ENCODE peak calls at places on chromosomes 13 and 19, in four cellular contexts. V is mesendoderm, K is PC-3, P is colonic mucosa. I is an unnamed sample. For H3K36me3, the result is how much of the 10 kb centered on the place peaks cover.

GRCh38 chr19:38068851-38069250 is 155.2 kb downstream of the DPF1 start:
- DNase-seq in V (no peak), K (no peak), P (no peak), I (no peak)

GRCh38 chr19:964761-965694 is 19.1 kb upstream of the WDR18 start:
- DNase-seq in V (peak), K (peak), P (no peak), I (no peak)

GRCh38 chr19:12331211-12331941 is 2.1 kb downstream of the ZNF563 start:
- DNase-seq in V (no peak), K (no peak), P (no peak), I (no peak)

GRCh38 chr13:79451500-79451962 is 29.4 kb upstream of the NDFIP2 start:
- DNase-seq in V (peak), K (peak), P (no peak), I (no peak)

GRCh38 chr19:53394522-53394973 is 401 bp upstream of the ZNF765 start:
- DNase-seq in V (peak), K (peak), P (no peak), I (peak)

GRCh38 chr13:40590112-40590862 is 76.2 kb downstream of the FOXO1 start:
- DNase-seq in V (no peak), K (no peak), P (no peak), I (no peak)

GRCh38 chr13:40109324-40109958 is 454.0 kb downstream of the COG6 start:
- DNase-seq in V (no peak), K (peak), P (no peak), I (no peak)

GRCh38 chr19:308471-309205 is 17.4 kb upstream of the PLPP2 start:
- DNase-seq in V (no peak), K (no peak), P (no peak), I (peak)

GRCh38 chr13:65656740-65657329 is 1573.3 kb downstream of the PCDH9 start:
- DNase-seq in V (no peak), K (peak), P (no peak), I (no peak)

GRCh38 chr19:7870571-7871279 is 3.5 kb downstream of the PRR36 start:
- DNase-seq in V (peak), K (peak), P (peak), I (peak)

GRCh38 chr19:2280633-2281264 is 1.2 kb downstream of the PEAK3 start:
- DNase-seq in V (no peak), K (no peak), P (no peak), I (no peak)

GRCh38 chr19:19240476-19240875 is 28.7 kb downstream of the NCAN start:
- DNase-seq in V (no peak), K (no peak), P (no peak), I (no peak)

GRCh38 chr13:84121456-84121855 is 239.2 kb upstream of the SLITRK1 start:
- DNase-seq in V (no peak), K (no peak), P (no peak), I (no peak)

GRCh38 chr19:16070366-16070990 is 5.8 kb upstream of the TPM4 start:
- DNase-seq in V (no peak), K (peak), P (peak), I (peak)

GRCh38 chr13:89784161-89784809 is 1563.2 kb upstream of the MIR17HG start:
- DNase-seq in V (no peak), K (no peak), P (no peak), I (peak)

GRCh38 chr13:89783221-89783755 is 1564.2 kb upstream of the MIR17HG start:
- DNase-seq in V (no peak), K (no peak), P (no peak), I (peak)
- H3K9ac ChIP-seq in V (no peak), K (no peak), P (no peak), I (no peak)

GRCh38 chr13:99425485-99426341 is 75.6 kb upstream of the TM9SF2 start:
- DNase-seq in V (no peak), K (no peak), P (peak), I (no peak)
- H3K4me3 ChIP-seq in V (no peak), K (no peak), P (no peak), I (no peak)

DNA sequence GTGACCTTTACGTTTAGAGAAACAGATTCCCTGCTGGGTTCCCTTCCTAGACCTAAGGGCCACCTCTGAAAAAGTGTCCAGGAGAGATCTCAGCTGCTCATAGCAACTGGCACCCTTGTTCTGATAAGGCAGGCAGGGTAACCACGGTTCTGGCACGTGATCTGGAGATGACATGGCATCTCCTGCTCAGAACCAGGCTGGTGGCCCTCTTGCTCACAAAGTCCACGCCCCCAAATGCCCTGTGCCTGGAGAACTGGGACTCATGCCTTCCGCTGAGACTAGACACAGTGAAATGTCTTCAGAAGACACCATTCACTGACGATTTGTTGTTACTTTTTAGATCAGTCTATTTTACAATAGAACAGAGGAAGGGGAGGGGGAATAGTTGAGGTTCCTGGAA is 174.1 kb downstream of the ZNF536 start:
- DNase-seq in V (no peak), K (no peak), P (no peak), I (no peak)
- H3K36me3 ChIP-seq in V (under half), K (under half), P (under half), I (under half)

DNA sequence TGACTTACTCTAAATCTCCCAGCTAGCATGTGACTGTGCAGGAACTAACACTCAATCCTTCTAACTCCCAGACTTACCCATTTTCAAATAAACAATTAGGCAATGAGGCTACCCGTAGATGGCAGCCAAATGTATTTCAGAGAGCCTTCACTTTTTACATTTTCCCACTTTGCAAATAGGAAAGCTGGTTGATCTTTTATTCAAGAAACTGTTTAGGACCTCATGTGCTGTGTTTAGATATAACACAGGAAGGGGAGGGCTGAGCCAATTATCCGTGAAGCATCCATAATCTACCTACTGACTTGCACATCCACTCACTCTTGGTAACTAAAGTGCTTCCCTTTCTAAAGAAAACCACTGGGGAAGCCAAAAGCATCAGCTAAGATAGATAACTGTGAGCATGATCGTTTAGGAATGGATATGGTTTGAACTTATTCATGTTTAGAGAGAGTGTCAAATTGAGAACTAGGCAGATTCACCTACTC is 33.4 kb downstream of the MBNL2 start:
- DNase-seq in V (no peak), K (no peak), P (no peak), I (no peak)
- H3K9ac ChIP-seq in V (no peak), K (peak), P (no peak), I (no peak)